ENCODE peak calls at places on chromosome 22, in ten cellular contexts. J is neural progenitor cell, K is thoracic aorta, S is tibial artery, M is right lobe of liver, E is colonic mucosa, Z is HCT116, Q is right cardiac atrium, C is uterus, F is upper lobe of right lung. W is an unnamed sample. For H3K4me1, the result is how much of the 10 kb centered on the place peaks cover.

GRCh38 chr22:27312567-27313507 is 488.7 kb downstream of the MN1 start:
- DNase-seq in J (no peak), K (no peak), S (no peak), M (no peak), E (peak), Z (no peak), Q (peak), C (no peak), F (no peak), W (no peak)

GRCh38 chr22:49655168-49655812 is 172.4 kb downstream of the BRD1 start:
- DNase-seq in J (no peak), K (no peak), S (no peak), M (no peak), E (no peak), Z (no peak), Q (peak), C (no peak), F (no peak), W (no peak)

GRCh38 chr22:22201185-22201924 is 43.2 kb upstream of the VPREB1 start:
- DNase-seq in J (peak), K (no peak), S (no peak), M (no peak), E (no peak), Z (no peak), Q (peak), C (no peak), F (peak), W (no peak)

GRCh38 chr22:25690798-25691197 is 51.2 kb upstream of the MYO18B start:
- DNase-seq in J (no peak), K (no peak), S (no peak), M (no peak), E (no peak), Z (no peak), Q (no peak), C (no peak), F (no peak), W (no peak)

GRCh38 chr22:33923660-33924246 is 3.5 kb upstream of the LARGE1 start:
- DNase-seq in J (peak), K (peak), S (peak), M (peak), E (peak), Z (peak), Q (peak), C (peak), F (no peak), W (peak)

GRCh38 chr22:45125198-45125597 is 38.5 kb upstream of the NUP50 start:
- DNase-seq in J (peak), K (no peak), S (no peak), M (no peak), E (no peak), Z (no peak), Q (no peak), C (no peak), F (no peak), W (no peak)

GRCh38 chr22:43013355-43014061 is 1.4 kb downstream of the PACSIN2 start:
- DNase-seq in J (no peak), K (no peak), S (no peak), M (no peak), E (peak), Z (no peak), Q (no peak), C (no peak), F (no peak), W (no peak)

GRCh38 chr22:48391171-48391711 is 1436.4 kb downstream of the BRD1 start:
- DNase-seq in J (no peak), K (no peak), S (peak), M (no peak), E (no peak), Z (no peak), Q (no peak), C (no peak), F (no peak), W (no peak)

GRCh38 chr22:43038325-43038724 is 23.4 kb upstream of the PACSIN2 start:
- DNase-seq in J (no peak), K (no peak), S (no peak), M (no peak), E (no peak), Z (no peak), Q (peak), C (no peak), F (no peak), W (no peak)

GRCh38 chr22:45091254-45091854 is 72.4 kb upstream of the NUP50 start:
- DNase-seq in J (no peak), K (no peak), S (no peak), M (no peak), E (peak), Z (no peak), Q (no peak), C (no peak), F (no peak), W (no peak)

GRCh38 chr22:45483918-45484499 is 18.7 kb upstream of the FBLN1 start:
- DNase-seq in J (no peak), K (no peak), S (no peak), M (peak), E (no peak), Z (no peak), Q (no peak), C (no peak), F (peak), W (no peak)

GRCh38 chr22:42909363-42910058 is 52.4 kb upstream of the ARFGAP3 start:
- DNase-seq in J (no peak), K (no peak), S (no peak), M (no peak), E (no peak), Z (no peak), Q (peak), C (no peak), F (no peak), W (no peak)

GRCh38 chr22:46934746-46935491 is 172.5 kb downstream of the TBC1D22A start:
- DNase-seq in J (no peak), K (no peak), S (no peak), M (no peak), E (peak), Z (peak), Q (no peak), C (no peak), F (no peak), W (no peak)

DNA sequence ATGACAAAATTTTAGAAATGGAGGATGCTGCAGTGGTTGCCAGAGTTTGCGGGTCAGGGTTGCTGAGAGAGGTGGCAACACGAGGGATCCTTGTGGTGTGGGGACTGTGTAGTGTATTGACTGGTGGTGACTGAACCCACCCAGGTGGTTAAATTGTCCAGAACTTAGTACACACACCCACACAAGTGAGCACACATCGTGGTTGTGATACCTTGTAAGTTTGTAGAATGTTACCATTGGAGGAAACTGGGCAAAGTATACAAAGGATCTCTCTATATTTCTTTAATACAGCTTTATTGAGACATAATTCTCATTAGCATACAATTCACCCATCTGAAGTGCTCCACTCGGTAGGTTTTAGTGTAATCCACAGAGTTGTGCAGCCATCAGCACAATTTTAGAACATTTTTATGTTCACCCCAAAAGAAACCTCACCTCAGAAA is 56.1 kb downstream of the MED15 start:
- DNase-seq in J (no peak), K (no peak), S (no peak), M (no peak), E (no peak), Z (no peak), Q (no peak), C (no peak), F (no peak), W (no peak)
- H3K27ac ChIP-seq in J (no peak), K (no peak), S (no peak), M (no peak), E (no peak), Z (no peak), Q (no peak), C (no peak), F (no peak), W (no peak)

GRCh38 chr22:24061124-24061684 is 50.1 kb downstream of the CABIN1 start:
- DNase-seq in J (no peak), K (no peak), S (no peak), M (no peak), E (no peak), Z (no peak), Q (no peak), C (no peak), F (no peak), W (no peak)

GRCh38 chr22:24063986-24064385 is 52.9 kb downstream of the CABIN1 start:
- DNase-seq in J (no peak), K (no peak), S (no peak), M (no peak), E (no peak), Z (no peak), Q (no peak), C (no peak), F (no peak), W (no peak)

GRCh38 chr22:24066260-24066659 is 55.2 kb downstream of the CABIN1 start:
- DNase-seq in J (no peak), K (no peak), S (no peak), M (no peak), E (no peak), Z (no peak), Q (no peak), C (no peak), F (peak), W (peak)

GRCh38 chr22:24060375-24060788 is 49.3 kb downstream of the CABIN1 start:
- DNase-seq in J (no peak), K (peak), S (no peak), M (no peak), E (no peak), Z (no peak), Q (no peak), C (no peak), F (no peak), W (no peak)

DNA sequence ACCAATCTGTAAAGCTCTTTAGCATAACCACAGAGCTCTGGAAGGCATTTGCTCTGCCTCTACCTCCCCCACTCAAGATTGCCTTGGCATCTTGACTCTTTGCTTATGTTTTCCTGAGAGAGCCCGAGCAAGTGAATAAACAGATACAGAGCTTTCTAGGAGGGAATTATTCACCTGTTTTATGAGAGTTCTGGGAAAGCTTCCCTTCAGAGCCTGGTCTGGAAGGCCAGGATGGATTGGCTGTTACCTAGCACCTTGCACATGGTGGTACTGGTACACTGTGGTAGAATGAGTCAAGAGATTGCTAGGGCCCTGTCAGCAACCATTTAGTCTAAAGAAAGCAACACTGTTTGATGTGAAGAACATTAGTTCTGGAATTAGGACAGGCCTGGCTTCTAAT is 52.3 kb downstream of the CABIN1 start:
- DNase-seq in J (no peak), K (no peak), S (no peak), M (no peak), E (no peak), Z (no peak), Q (no peak), C (no peak), F (no peak), W (no peak)
- H3K4me1 ChIP-seq in J (under half), K (under half), S (under half), M (under half), E (under half), Z (under half), Q (under half), C (under half), F (under half), W (under half)

GRCh38 chr22:19129871-19130270 is 1.2 kb upstream of the TSSK2 start:
- DNase-seq in J (no peak), K (no peak), S (no peak), M (no peak), E (no peak), Z (no peak), Q (no peak), C (no peak), F (no peak), W (no peak)
- H3K27ac ChIP-seq in J (no peak), K (no peak), S (no peak), M (no peak), E (no peak), Z (no peak), Q (no peak), C (no peak), F (no peak), W (no peak)

GRCh38 chr22:23769321-23769965 is 1.7 kb upstream of the CHCHD10 start:
- DNase-seq in J (no peak), K (no peak), S (no peak), M (no peak), E (no peak), Z (no peak), Q (peak), C (no peak), F (no peak), W (no peak)
- H3K4me1 ChIP-seq in J (under half), K (under half), S (under half), M (under half), E (under half), Z (half or more), Q (under half), C (under half), F (under half), W (half or more)

GRCh38 chr22:17102297-17102667 is 17.5 kb downstream of the IL17RA start:
- DNase-seq in J (no peak), K (no peak), S (peak), M (no peak), E (no peak), Z (no peak), Q (no peak), C (no peak), F (no peak), W (no peak)
- H3K27ac ChIP-seq in J (no peak), K (no peak), S (no peak), M (no peak), E (no peak), Z (no peak), Q (no peak), C (no peak), F (no peak), W (no peak)

GRCh38 chr22:30691204-30691603 is 3.5 kb upstream of the OSBP2 start:
- DNase-seq in J (no peak), K (no peak), S (no peak), M (no peak), E (no peak), Z (no peak), Q (no peak), C (no peak), F (no peak), W (no peak)
- H3K4me1 ChIP-seq in J (under half), K (under half), S (under half), M (under half), E (under half), Z (under half), Q (under half), C (under half), F (under half), W (under half)

DNA sequence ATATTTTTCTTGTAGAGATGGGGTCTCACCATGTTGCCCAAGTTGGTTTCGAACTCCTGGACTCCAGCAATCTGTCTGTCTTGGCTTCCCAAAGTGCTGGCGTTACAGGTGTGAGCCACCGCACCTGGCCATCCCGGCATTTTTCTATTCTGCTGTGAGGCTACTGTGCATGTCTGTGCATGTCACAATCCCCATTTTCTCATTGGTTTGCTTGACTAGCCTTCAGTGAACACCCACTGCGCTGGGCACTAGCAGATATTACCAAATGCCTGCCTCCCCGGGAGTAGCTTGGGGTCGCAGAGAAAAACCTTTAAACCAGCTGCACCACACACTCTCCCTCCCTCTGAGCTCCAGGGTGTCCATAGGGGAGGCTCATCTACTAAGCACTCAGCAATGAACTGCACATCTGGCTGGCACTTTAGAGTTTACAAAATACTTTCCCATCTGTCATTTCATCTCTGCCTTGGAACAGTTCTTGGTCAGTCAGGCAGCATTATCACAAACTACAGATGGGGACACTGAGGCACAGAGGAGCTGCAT is 4.9 kb downstream of the CSNK1E start:
- DNase-seq in J (no peak), K (no peak), S (no peak), M (no peak), E (no peak), Z (no peak), Q (no peak), C (no peak), F (no peak), W (no peak)
- H3K27ac ChIP-seq in J (no peak), K (peak), S (peak), M (no peak), E (peak), Z (peak), Q (peak), C (peak), F (peak), W (peak)

GRCh38 chr22:29267462-29267857 is 321 bp downstream of the RHBDD3 start:
- DNase-seq in J (no peak), K (no peak), S (no peak), M (no peak), E (peak), Z (no peak), Q (no peak), C (no peak), F (no peak), W (no peak)

GRCh38 chr22:29266564-29267461 is 968 bp downstream of the RHBDD3 start:
- DNase-seq in J (peak), K (no peak), S (peak), M (peak), E (no peak), Z (no peak), Q (peak), C (no peak), F (peak), W (no peak)

GRCh38 chr22:29263791-29264216 is 4.0 kb downstream of the RHBDD3 start:
- DNase-seq in J (no peak), K (no peak), S (peak), M (no peak), E (no peak), Z (no peak), Q (peak), C (no peak), F (no peak), W (no peak)

GRCh38 chr22:29265929-29266328 is 1.9 kb downstream of the RHBDD3 start:
- DNase-seq in J (no peak), K (no peak), S (peak), M (no peak), E (no peak), Z (no peak), Q (peak), C (no peak), F (peak), W (no peak)

GRCh38 chr22:29265306-29265705 is 2.5 kb downstream of the RHBDD3 start:
- DNase-seq in J (no peak), K (no peak), S (peak), M (no peak), E (no peak), Z (no peak), Q (peak), C (no peak), F (peak), W (peak)
- H3K4me1 ChIP-seq in J (under half), K (under half), S (under half), M (under half), E (under half), Z (under half), Q (under half), C (under half), F (under half), W (under half)

GRCh38 chr22:36538529-36538928 is 9.6 kb upstream of the EIF3D start:
- DNase-seq in J (no peak), K (no peak), S (no peak), M (no peak), E (no peak), Z (no peak), Q (no peak), C (no peak), F (no peak), W (no peak)
- H3K27ac ChIP-seq in J (no peak), K (no peak), S (no peak), M (no peak), E (no peak), Z (no peak), Q (no peak), C (no peak), F (no peak), W (no peak)